ENCODE peak calls at places on chromosomes 5 and 9, in eight cellular contexts. I is Ammon's horn, R is NCI-H446, D is mesothelial cell of epicardium, H is HEK293T, L is mammary epithelial cell, K is DMS 273 treated with DMSO at 0.1 percent for 48 hours, S is omental fat pad. J is an unnamed sample.
A peak's percentile ranks its signal among the peaks of the same experiment; 100 is the strongest.

GRCh38 chr5:95284512-95285405 is at the start of gene MCTP1:
- DNase-seq in S (no peak), L (peak; percentile 30), K (peak; percentile 49), D (peak; percentile 60), R (no peak), I (peak; percentile 38), H (peak; percentile 39), J (peak; percentile 3)

GRCh38 chr9:98172604-98173003 is 19.8 kb downstream of the CORO2A start:
- DNase-seq in R (no peak), S (no peak), D (no peak), K (peak; percentile 80), L (no peak), I (no peak), H (peak; percentile 68), J (no peak)

GRCh38 chr5:76942581-76942980 is 10.3 kb upstream of the CRHBP start:
- DNase-seq in I (peak; percentile 12), L (peak; percentile 80), D (no peak), H (no peak), R (no peak), K (peak; percentile 68), S (no peak), J (no peak)

GRCh38 chr5:123124495-123125171 is 35.6 kb downstream of the PRDM6 start:
- DNase-seq in K (no peak), S (no peak), D (no peak), R (no peak), H (no peak), I (no peak), L (no peak), J (no peak)

GRCh38 chr5:127353339-127353738 is 62.7 kb downstream of the MEGF10 start:
- DNase-seq in D (no peak), I (peak; percentile 67), K (no peak), H (no peak), S (no peak), L (no peak), R (no peak), J (no peak)

GRCh38 chr5:172910828-172911627 is 48.2 kb upstream of the RPL26L1 start:
- DNase-seq in S (peak; percentile 75), L (peak; percentile 36), R (no peak), H (no peak), K (no peak), I (peak; percentile 50), D (no peak), J (no peak)

GRCh38 chr5:177473461-177473991 is at the start of gene DBN1:
- DNase-seq in H (peak; percentile 88), R (no peak), S (no peak), K (no peak), L (no peak), I (no peak), D (no peak), J (peak; percentile 70)

GRCh38 chr9:103372828-103373227 is 377.7 kb downstream of the CYLC2 start:
- DNase-seq in I (no peak), R (no peak), D (no peak), H (no peak), K (no peak), S (no peak), L (no peak), J (no peak)

GRCh38 chr9:97508852-97509251 is 7.4 kb downstream of the TMOD1 start:
- DNase-seq in K (no peak), S (no peak), R (no peak), L (no peak), I (no peak), H (no peak), D (no peak), J (no peak)

GRCh38 chr9:127417130-127418036 is 6.8 kb upstream of the ZNF79 start:
- DNase-seq in S (no peak), I (no peak), D (no peak), L (peak; percentile 91), K (no peak), H (no peak), R (no peak), J (no peak)

GRCh38 chr5:119274024-119274766 is 81.6 kb upstream of the TNFAIP8 start:
- DNase-seq in L (peak; percentile 89), D (no peak), H (no peak), K (no peak), R (no peak), S (no peak), I (no peak), J (no peak)

GRCh38 chr9:136190237-136190601 is 14.7 kb downstream of the LHX3 start:
- DNase-seq in D (no peak), K (no peak), L (no peak), I (no peak), S (no peak), R (no peak), H (no peak), J (peak; percentile 56)

GRCh38 chr5:72837524-72838096 is 21.1 kb downstream of the TNPO1 start:
- DNase-seq in D (no peak), K (no peak), H (no peak), R (no peak), L (no peak), S (no peak), I (no peak), J (no peak)

GRCh38 chr9:98022447-98022846 is 34.1 kb upstream of the NANS start:
- DNase-seq in D (no peak), K (no peak), L (no peak), R (no peak), I (no peak), S (no peak), H (no peak), J (no peak)

GRCh38 chr9:38401994-38402393 is 9.5 kb downstream of the ALDH1B1 start:
- DNase-seq in I (no peak), R (no peak), L (no peak), D (no peak), H (no peak), S (no peak), K (peak; percentile 65), J (no peak)

GRCh38 chr5:1495525-1495897 is 28.2 kb downstream of the LPCAT1 start:
- DNase-seq in D (no peak), I (no peak), K (no peak), H (no peak), L (no peak), R (no peak), S (no peak), J (no peak)

GRCh38 chr5:138975098-138975847 is 100.1 kb upstream of the LRRTM2 start:
- DNase-seq in D (peak; percentile 64), K (no peak), I (peak; percentile 65), H (no peak), R (no peak), L (no peak), S (no peak), J (peak; percentile 34)

GRCh38 chr5:14250094-14250777 is 107.1 kb downstream of the TRIO start:
- DNase-seq in I (peak; percentile 94), H (peak; percentile 62), L (peak; percentile 68), K (peak; percentile 71), S (peak; percentile 49), D (peak; percentile 49), R (no peak), J (peak; percentile 66)

J was measured in K562.